ENCODE peak calls at places on chromosomes 3 and 15, in seven cellular contexts. X, L, J, Y, E, S and N are unnamed samples.

GRCh38 chr3:64878372-64878771 is 190.6 kb upstream of the ADAMTS9 start:
- DNase-seq in X (no peak), L (no peak), J (no peak), Y (no peak), E (no peak), S (no peak), N (no peak)

GRCh38 chr15:51046799-51047449 is 47.8 kb downstream of the TNFAIP8L3 start:
- DNase-seq in X (no peak), L (peak), J (no peak), Y (no peak), E (no peak), S (no peak), N (no peak)

GRCh38 chr15:100764778-100765457 is 114.7 kb upstream of the ALDH1A3 start:
- DNase-seq in X (peak), L (no peak), J (no peak), Y (no peak), E (no peak), S (peak), N (no peak)

GRCh38 chr15:40928975-40929729 is at the start of gene DLL4:
- DNase-seq in X (peak), L (peak), J (no peak), Y (peak), E (peak), S (peak), N (peak)

GRCh38 chr15:61639491-61639890 is 410.4 kb upstream of the RORA start:
- DNase-seq in X (no peak), L (no peak), J (no peak), Y (no peak), E (no peak), S (no peak), N (no peak)

GRCh38 chr3:197854596-197855343 is 63.7 kb downstream of the LRCH3 start:
- DNase-seq in X (no peak), L (no peak), J (no peak), Y (no peak), E (peak), S (no peak), N (no peak)

GRCh38 chr15:98686983-98687382 is 38.6 kb downstream of the IGF1R start:
- DNase-seq in X (no peak), L (no peak), J (no peak), Y (no peak), E (no peak), S (no peak), N (peak)

GRCh38 chr3:81581966-81582599 is 179.4 kb downstream of the GBE1 start:
- DNase-seq in X (no peak), L (peak), J (peak), Y (peak), E (peak), S (peak), N (peak)

GRCh38 chr3:189756651-189757078 is 125.5 kb downstream of the TP63 start:
- DNase-seq in X (no peak), L (no peak), J (no peak), Y (no peak), E (no peak), S (no peak), N (peak)

GRCh38 chr3:124275421-124275820 is 283.5 kb upstream of the ROPN1 start:
- DNase-seq in X (no peak), L (no peak), J (no peak), Y (no peak), E (no peak), S (no peak), N (no peak)

GRCh38 chr3:18968120-18968519 is 180.2 kb upstream of the KCNH8 start:
- DNase-seq in X (no peak), L (no peak), J (no peak), Y (no peak), E (no peak), S (no peak), N (no peak)

GRCh38 chr15:63203451-63204090 is 14.2 kb downstream of the RAB8B start:
- DNase-seq in X (no peak), L (no peak), J (no peak), Y (peak), E (no peak), S (no peak), N (no peak)

GRCh38 chr15:66105286-66105984 is 148.1 kb downstream of the MEGF11 start:
- DNase-seq in X (no peak), L (no peak), J (no peak), Y (no peak), E (no peak), S (no peak), N (no peak)

GRCh38 chr15:56242576-56243116 is 1.0 kb downstream of the RFX7 start:
- DNase-seq in X (no peak), L (no peak), J (no peak), Y (no peak), E (no peak), S (no peak), N (no peak)

GRCh38 chr3:69767571-69767970 is 28.3 kb downstream of the MITF start:
- DNase-seq in X (no peak), L (no peak), J (no peak), Y (no peak), E (no peak), S (no peak), N (no peak)

GRCh38 chr3:109188726-109189125 is 52.2 kb downstream of the C3orf85 start:
- DNase-seq in X (no peak), L (no peak), J (no peak), Y (no peak), E (no peak), S (peak), N (no peak)

GRCh38 chr15:94119923-94120775 is 111.2 kb upstream of the MCTP2 start:
- DNase-seq in X (peak), L (peak), J (peak), Y (peak), E (peak), S (peak), N (peak)

GRCh38 chr15:81046290-81046689 is 45.6 kb downstream of the TLNRD1 start:
- DNase-seq in X (peak), L (no peak), J (no peak), Y (no peak), E (no peak), S (no peak), N (no peak)

DNA sequence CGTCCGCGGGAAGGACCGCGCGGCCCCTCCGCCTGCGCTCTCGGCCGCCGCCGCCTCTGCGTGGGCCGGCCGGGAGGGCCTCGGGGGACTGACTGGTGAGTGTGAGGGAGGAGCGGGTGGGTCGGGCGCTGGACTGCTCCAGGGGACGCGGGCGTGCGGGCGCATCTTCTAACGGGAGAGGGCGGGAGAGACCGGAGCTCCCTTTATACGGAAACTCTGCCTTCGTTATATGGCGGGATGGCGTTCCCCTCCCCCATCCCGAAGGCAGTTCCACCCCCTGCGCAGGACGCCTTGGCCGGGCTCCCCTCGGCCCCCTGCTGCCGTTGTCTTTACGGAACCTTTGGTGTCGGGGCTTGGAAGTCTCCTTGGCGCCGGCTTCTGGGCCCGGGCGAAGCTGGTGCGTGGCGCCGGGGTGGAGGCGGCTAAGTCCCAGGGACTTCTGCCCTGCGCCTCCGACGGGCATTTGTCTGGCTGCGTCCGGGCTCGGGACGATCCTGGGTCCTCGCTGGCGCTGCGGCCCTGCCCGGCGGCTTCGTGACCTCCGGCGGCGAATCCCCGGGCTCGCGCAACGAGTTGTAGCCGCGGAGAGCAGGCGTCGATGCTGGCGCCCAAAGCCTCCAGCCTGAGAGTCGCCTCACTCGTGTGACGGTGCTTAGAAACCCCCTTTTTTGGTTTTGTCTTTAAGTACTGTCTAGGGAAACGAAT is 518 bp downstream of the ZNF639 start:
- DNase-seq in X (peak), L (peak), J (no peak), Y (no peak), E (no peak), S (peak), N (peak)
- TF ChIP-seq JUND in X (no peak), L (no peak), J (no peak), Y (no peak), E (no peak), S (no peak), N (no peak)

DNA sequence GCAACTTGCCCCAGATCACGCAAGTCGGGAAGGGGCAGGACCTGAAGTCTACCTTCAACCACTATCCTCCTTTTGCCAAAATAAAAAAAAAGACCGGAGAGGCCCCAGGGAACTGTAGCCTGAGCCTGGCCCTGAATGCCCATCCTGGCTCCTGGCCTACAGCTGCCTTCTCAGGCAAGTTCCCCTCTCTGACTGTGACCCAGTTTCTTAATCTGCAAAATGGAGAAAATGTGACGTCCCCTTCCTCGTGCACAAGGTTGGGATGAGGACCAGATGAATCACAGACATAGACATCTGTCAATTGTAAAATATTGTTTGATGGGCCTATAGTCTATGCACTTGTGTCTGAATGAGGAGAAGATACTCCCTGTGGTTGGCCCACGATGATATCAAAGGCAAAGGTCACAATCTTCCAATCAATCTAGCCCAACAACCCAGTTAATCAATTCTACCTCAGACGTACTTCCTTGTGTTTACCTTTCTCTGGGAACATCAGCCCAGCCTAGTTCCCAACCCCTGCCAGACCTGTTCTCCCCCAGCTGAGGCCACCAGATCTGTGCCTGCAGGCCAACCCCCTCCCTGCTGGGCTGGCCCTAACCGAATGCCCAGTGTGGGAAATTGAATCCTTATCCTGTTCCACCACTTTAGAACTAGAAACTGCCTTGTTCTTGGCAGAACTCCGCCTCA is 101.9 kb upstream of the LIPC start:
- DNase-seq in X (no peak), L (no peak), J (no peak), Y (no peak), E (no peak), S (no peak), N (no peak)
- TF ChIP-seq JUND in X (no peak), L (no peak), J (no peak), Y (no peak), E (no peak), S (no peak), N (no peak)

GRCh38 chr3:194979173-194979572 is 291.8 kb downstream of the XXYLT1 start:
- DNase-seq in X (no peak), L (no peak), J (no peak), Y (no peak), E (no peak), S (no peak), N (no peak)
- TF ChIP-seq JUND in X (no peak), L (no peak), J (no peak), Y (no peak), E (no peak), S (no peak), N (no peak)

DNA sequence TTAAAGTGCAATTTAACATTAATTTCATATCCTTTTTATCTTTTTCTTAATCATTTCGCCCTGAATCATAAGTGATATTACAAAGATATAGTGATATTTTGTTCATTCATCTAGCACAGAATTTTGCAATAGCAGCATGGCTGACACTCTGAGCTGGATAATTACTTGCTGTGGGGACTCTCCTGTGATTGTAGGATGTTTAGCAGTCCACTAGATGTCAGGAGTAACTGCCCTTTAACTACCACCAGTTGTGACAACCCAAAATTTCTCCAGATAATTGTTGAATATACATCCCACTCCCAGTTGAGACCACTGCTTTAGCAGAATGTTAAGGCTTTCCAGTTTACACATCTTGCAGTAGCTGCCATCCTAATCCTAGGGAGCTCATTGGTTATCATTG is 196.8 kb upstream of the MBNL1 start:
- DNase-seq in X (no peak), L (peak), J (no peak), Y (no peak), E (peak), S (peak), N (peak)
- TF ChIP-seq JUND in X (no peak), L (no peak), J (no peak), Y (no peak), E (no peak), S (no peak), N (no peak)

GRCh38 chr15:52294881-52295420 is 653 bp downstream of the MYO5C start:
- DNase-seq in X (no peak), L (peak), J (no peak), Y (no peak), E (no peak), S (peak), N (no peak)
- TF ChIP-seq JUND in X (no peak), L (no peak), J (no peak), Y (no peak), E (no peak), S (no peak), N (no peak)

GRCh38 chr3:13159890-13160289 is 86.7 kb upstream of the IQSEC1 start:
- DNase-seq in X (no peak), L (no peak), J (no peak), Y (no peak), E (no peak), S (peak), N (peak)
- TF ChIP-seq JUND in X (no peak), L (no peak), J (no peak), Y (no peak), E (no peak), S (no peak), N (no peak)